ENCODE peak calls at places on chromosomes 12 and 14, in four cellular contexts. V, U, I and D are unnamed samples. For H3K4me1, the result is how much of the 10 kb centered on the place peaks cover.

GRCh38 chr12:104495786-104496185 is 39.0 kb downstream of the CHST11 start:
- DNase-seq in V (no peak), U (no peak), I (no peak), D (no peak)

GRCh38 chr12:118874698-118875548 is 106.4 kb upstream of the SRRM4 start:
- DNase-seq in V (no peak), U (no peak), I (peak), D (no peak)

GRCh38 chr12:120536064-120536791 is 2.1 kb downstream of the RNF10 start:
- DNase-seq in V (no peak), U (no peak), I (no peak), D (no peak)

GRCh38 chr12:57604454-57605307 is at the start of gene DTX3:
- DNase-seq in V (no peak), U (peak), I (peak), D (peak)

GRCh38 chr12:129337413-129337812 is 484.1 kb downstream of the GLT1D1 start:
- DNase-seq in V (no peak), U (no peak), I (peak), D (peak)

GRCh38 chr12:115660211-115660805 is 617.2 kb downstream of the MED13L start:
- DNase-seq in V (no peak), U (no peak), I (peak), D (no peak)

GRCh38 chr14:50520947-50521815 is 11.2 kb downstream of the MAP4K5 start:
- DNase-seq in V (peak), U (peak), I (no peak), D (no peak)

GRCh38 chr12:74031045-74031444 is 506.6 kb upstream of the ATXN7L3B start:
- DNase-seq in V (no peak), U (no peak), I (no peak), D (no peak)

GRCh38 chr12:47551426-47551851 is 154.4 kb downstream of the RPAP3 start:
- DNase-seq in V (no peak), U (no peak), I (no peak), D (no peak)

GRCh38 chr14:22484638-22485037 is 104.4 kb downstream of the DAD1 start:
- DNase-seq in V (no peak), U (no peak), I (no peak), D (no peak)

GRCh38 chr14:26636571-26636970 is 38.7 kb upstream of the NOVA1 start:
- DNase-seq in V (no peak), U (no peak), I (no peak), D (no peak)

GRCh38 chr14:36238666-36239363 is 62.3 kb upstream of the PTCSC3 start:
- DNase-seq in V (no peak), U (no peak), I (no peak), D (peak)

GRCh38 chr14:22391908-22392307 is 197.1 kb downstream of the DAD1 start:
- DNase-seq in V (peak), U (peak), I (peak), D (no peak)

GRCh38 chr12:54421175-54421872 is 2.3 kb upstream of the ITGA5 start:
- DNase-seq in V (no peak), U (no peak), I (no peak), D (no peak)

GRCh38 chr12:124765571-124766489 is 97.8 kb downstream of the SCARB1 start:
- DNase-seq in V (no peak), U (no peak), I (no peak), D (no peak)

GRCh38 chr12:107684990-107685359 is 624 bp upstream of the PWP1 start:
- DNase-seq in V (peak), U (peak), I (peak), D (no peak)

GRCh38 chr14:73728106-73729014 is 14.2 kb upstream of the PNMA1 start:
- DNase-seq in V (peak), U (peak), I (peak), D (no peak)

GRCh38 chr12:123264642-123265041 is 7.0 kb downstream of the CDK2AP1 start:
- DNase-seq in V (peak), U (no peak), I (no peak), D (no peak)

GRCh38 chr14:50954811-50955372 is 10.6 kb upstream of the PYGL start:
- DNase-seq in V (peak), U (no peak), I (no peak), D (no peak)

GRCh38 chr14:43539210-43539609 is 967.9 kb downstream of the FSCB start:
- DNase-seq in V (peak), U (peak), I (peak), D (no peak)

GRCh38 chr12:78271546-78271945 is 440.9 kb downstream of the NAV3 start:
- DNase-seq in V (no peak), U (no peak), I (no peak), D (no peak)

GRCh38 chr12:131851741-131852550 is 23.8 kb downstream of the MMP17 start:
- DNase-seq in V (peak), U (no peak), I (no peak), D (peak)
- TF ChIP-seq POLR2A in V (no peak), U (no peak), I (no peak), D (no peak)

GRCh38 chr14:96257900-96258299 is 1.9 kb downstream of the BDKRB1 start:
- DNase-seq in V (no peak), U (no peak), I (no peak), D (no peak)
- H3K4me3 ChIP-seq in V (no peak), U (no peak), I (no peak), D (no peak)

DNA sequence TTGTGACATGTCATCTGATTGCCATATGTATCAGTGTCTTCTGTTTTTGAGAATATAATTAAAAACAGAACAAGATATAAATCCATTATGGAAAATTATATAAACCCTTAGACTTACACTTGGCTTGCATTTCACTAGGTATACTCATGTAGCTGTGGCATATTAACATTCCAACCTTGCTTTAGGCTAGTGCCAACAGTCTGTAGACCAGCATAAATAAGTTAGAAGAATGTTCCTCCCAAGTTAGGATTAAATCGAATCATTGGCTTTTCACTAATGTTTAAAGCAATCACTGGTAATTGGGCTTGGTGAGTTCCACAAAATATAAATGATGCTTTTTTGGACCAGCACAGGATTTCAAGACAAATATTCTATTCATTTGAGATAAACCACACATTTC is 103.0 kb downstream of the LIN7A start:
- DNase-seq in V (no peak), U (no peak), I (no peak), D (no peak)
- H3K4me1 ChIP-seq in V (under half), U (under half), I (under half), D (under half)

GRCh38 chr14:106211489-106211888 is 685.1 kb downstream of the TMEM121 start:
- DNase-seq in V (no peak), U (no peak), I (no peak), D (no peak)

GRCh38 chr14:106207316-106207715 is 680.9 kb downstream of the TMEM121 start:
- DNase-seq in V (no peak), U (no peak), I (no peak), D (no peak)

GRCh38 chr14:106210650-106211049 is 684.3 kb downstream of the TMEM121 start:
- DNase-seq in V (no peak), U (no peak), I (peak), D (no peak)

GRCh38 chr14:106208794-106209193 is 682.4 kb downstream of the TMEM121 start:
- DNase-seq in V (no peak), U (no peak), I (no peak), D (no peak)

DNA sequence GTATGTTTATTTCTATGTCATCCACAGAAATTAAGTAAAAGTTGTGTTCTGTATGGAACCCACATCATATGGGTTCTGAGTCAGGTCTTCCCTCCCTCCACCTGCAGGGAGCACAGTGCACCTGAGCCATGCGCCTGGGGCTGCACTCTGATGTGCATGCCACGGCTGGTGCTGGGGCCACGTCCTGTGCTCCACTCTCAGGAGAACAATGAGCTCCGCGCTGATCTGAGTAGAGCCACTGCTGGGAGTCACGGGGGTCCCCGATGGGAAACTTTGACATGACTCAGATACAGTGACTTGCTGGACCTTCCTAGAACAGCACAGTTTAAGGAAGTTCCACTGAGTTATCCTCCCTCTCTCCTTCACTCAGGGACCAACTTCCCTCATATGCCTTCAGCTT is 683.4 kb downstream of the TMEM121 start:
- DNase-seq in V (no peak), U (no peak), I (no peak), D (no peak)
- TF ChIP-seq POLR2A in V (no peak), U (no peak), I (no peak), D (no peak)

DNA sequence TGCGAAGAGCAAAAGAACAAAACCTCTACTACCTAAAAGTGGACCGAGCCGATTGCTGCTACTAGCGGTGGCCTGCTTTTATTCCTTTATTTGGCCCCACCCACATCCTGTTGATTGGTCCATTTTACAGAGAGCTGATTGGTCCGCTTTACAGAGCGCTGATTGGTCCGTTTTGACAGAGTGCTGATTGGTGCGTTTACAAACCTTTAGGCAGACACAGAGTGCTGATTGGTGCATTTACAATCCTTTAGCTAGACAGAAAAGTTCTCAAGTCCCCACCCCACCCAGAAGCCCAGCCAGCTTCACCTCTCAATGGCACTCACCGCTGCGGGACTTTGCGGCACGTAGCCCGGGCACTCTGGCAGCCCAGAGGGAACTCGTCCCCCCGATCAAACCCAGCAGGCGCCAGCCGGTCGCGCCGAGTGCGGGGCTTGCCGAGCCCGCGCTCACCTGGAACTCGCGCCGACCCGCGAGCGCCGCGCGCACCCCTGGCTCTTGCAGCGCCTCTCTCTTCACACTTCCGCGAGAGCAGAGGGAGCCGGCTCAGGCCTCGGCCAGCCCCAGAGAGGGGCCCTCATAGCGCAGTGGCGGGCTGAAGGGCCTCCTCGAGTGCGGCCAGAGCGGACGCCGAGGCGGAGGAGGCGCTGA is 8.7 kb upstream of the FGD4 start:
- DNase-seq in V (peak), U (peak), I (peak), D (peak)
- H3K4me3 ChIP-seq in V (peak), U (peak), I (peak), D (peak)